ENCODE peak calls at places on chromosomes 13 and 19, in six cellular contexts. H is GM23338; R is uterus; L is upper lobe of right lung; S is CD8-positive, alpha-beta T cell; O is neural progenitor cell. A is an unnamed sample.

GRCh38 chr19:8057545-8058270 is 5.1 kb downstream of the CCL25 start:
- DNase-seq in H (no peak), R (no peak), L (no peak), S (no peak), O (no peak), A (no peak)

GRCh38 chr13:80251403-80251802 is 89.5 kb downstream of the SPRY2 start:
- DNase-seq in H (peak; percentile 11), R (no peak), L (no peak), S (no peak), O (peak; percentile 1), A (peak; percentile 5)

GRCh38 chr13:33483471-33483870 is 197.9 kb upstream of the STARD13 start:
- DNase-seq in H (no peak), R (no peak), L (no peak), S (no peak), O (no peak), A (peak; percentile 52)

GRCh38 chr19:8702350-8702749 is 3.8 kb upstream of the ACTL9 start:
- DNase-seq in H (no peak), R (no peak), L (no peak), S (no peak), O (no peak), A (no peak)

GRCh38 chr13:29782798-29783197 is 67.6 kb downstream of the UBL3 start:
- DNase-seq in H (no peak), R (no peak), L (no peak), S (no peak), O (no peak), A (no peak)

GRCh38 chr13:64529874-64530485 is 2700.2 kb downstream of the PCDH9 start:
- DNase-seq in H (peak; percentile 73), R (no peak), L (no peak), S (no peak), O (peak; percentile 20), A (peak; percentile 28)

GRCh38 chr19:17296278-17296677 is 6.9 kb downstream of the ABHD8 start:
- DNase-seq in H (no peak), R (no peak), L (no peak), S (no peak), O (no peak), A (peak; percentile 72)

GRCh38 chr13:33610471-33611015 is 207.4 kb upstream of the RFC3 start:
- DNase-seq in H (peak; percentile 60), R (no peak), L (no peak), S (peak; percentile 7), O (peak; percentile 58), A (no peak)

GRCh38 chr13:60162096-60162495 is 1.6 kb downstream of the DIAPH3 start:
- DNase-seq in H (no peak), R (no peak), L (no peak), S (no peak), O (no peak), A (no peak)

GRCh38 chr13:111893071-111893606 is 173.8 kb upstream of the SOX1 start:
- DNase-seq in H (peak; percentile 84), R (no peak), L (no peak), S (no peak), O (peak; percentile 93), A (no peak)

GRCh38 chr13:77009011-77009410 is 17.1 kb downstream of the CLN5 start:
- DNase-seq in H (no peak), R (no peak), L (no peak), S (no peak), O (no peak), A (no peak)

GRCh38 chr13:100836696-100837095 is 162.1 kb upstream of the TMTC4 start:
- DNase-seq in H (no peak), R (no peak), L (no peak), S (no peak), O (no peak), A (no peak)

GRCh38 chr13:46756977-46757376 is 40.0 kb downstream of the ESD start:
- DNase-seq in H (no peak), R (no peak), L (no peak), S (no peak), O (no peak), A (no peak)

GRCh38 chr19:12913011-12913561 is 6.0 kb downstream of the SYCE2 start:
- DNase-seq in H (peak; percentile 79), R (peak; percentile 63), L (peak; percentile 76), S (no peak), O (peak; percentile 84), A (no peak)

GRCh38 chr19:29128203-29128602 is 84.7 kb downstream of the UQCRFS1 start:
- DNase-seq in H (no peak), R (no peak), L (no peak), S (no peak), O (no peak), A (no peak)

GRCh38 chr13:60111726-60112125 is 52.0 kb downstream of the DIAPH3 start:
- DNase-seq in H (no peak), R (no peak), L (no peak), S (no peak), O (no peak), A (no peak)

GRCh38 chr19:34232566-34233481 is 21.5 kb upstream of the GARRE1 start:
- DNase-seq in H (no peak), R (peak; percentile 30), L (no peak), S (no peak), O (no peak), A (peak; percentile 51)

GRCh38 chr13:73608157-73608516 is 526.1 kb downstream of the KLF12 start:
- DNase-seq in H (no peak), R (no peak), L (no peak), S (no peak), O (no peak), A (no peak)

GRCh38 chr19:35977446-35978222 is 17.4 kb upstream of the SDHAF1 start:
- DNase-seq in H (peak; percentile 95), R (no peak), L (no peak), S (no peak), O (peak; percentile 79), A (no peak)
- TF ChIP-seq CTCF in H (peak; percentile 73), R (no peak), L (no peak), S (no peak), O (peak; percentile 56), A (no peak)

GRCh38 chr19:39823693-39824092 is 10.3 kb downstream of the DYRK1B start:
- DNase-seq in H (peak; percentile 28), R (no peak), L (no peak), S (no peak), O (peak; percentile 24), A (no peak)
- H3K27ac ChIP-seq in H (no peak overlapping the region), R (peak overlapping the region; percentile 67), L (peak overlapping the region; percentile 76), S (peak overlapping the region; percentile 43), O (no peak overlapping the region), A (peak overlapping the region; percentile 72)

GRCh38 chr13:23770428-23770827 is 118.8 kb downstream of the MIPEP start:
- DNase-seq in H (peak; percentile 61), R (no peak), L (no peak), S (no peak), O (no peak), A (no peak)

GRCh38 chr13:23766939-23767338 is 122.3 kb downstream of the MIPEP start:
- DNase-seq in H (no peak), R (no peak), L (no peak), S (no peak), O (no peak), A (no peak)

GRCh38 chr13:23766199-23766771 is 122.9 kb downstream of the MIPEP start:
- DNase-seq in H (no peak), R (no peak), L (no peak), S (no peak), O (no peak), A (no peak)

GRCh38 chr13:23765531-23765930 is 123.7 kb downstream of the MIPEP start:
- DNase-seq in H (no peak), R (no peak), L (no peak), S (no peak), O (no peak), A (no peak)

DNA sequence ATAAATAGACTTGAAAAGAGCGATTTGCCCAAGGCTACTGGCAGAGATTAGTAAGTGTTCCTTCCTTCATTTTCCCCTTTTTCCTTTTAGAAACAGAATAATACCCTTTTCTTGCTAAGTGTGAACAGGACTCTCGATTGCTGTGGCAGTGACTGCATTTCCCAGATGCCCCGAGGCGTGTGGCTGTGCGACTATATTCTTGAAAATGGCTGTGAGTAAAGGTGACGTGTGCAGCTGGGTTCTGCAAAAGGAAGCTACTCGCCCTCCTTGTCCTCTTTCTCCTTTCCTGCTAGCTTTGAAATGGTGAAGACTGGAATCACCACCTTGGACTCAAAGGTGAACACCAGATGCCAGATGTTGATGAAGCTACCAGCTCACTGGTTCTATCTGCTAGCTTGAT is 121.4 kb downstream of the MIPEP start:
- DNase-seq in H (no peak), R (no peak), L (no peak), S (no peak), O (no peak), A (no peak)
- TF ChIP-seq CTCF in H (no peak), R (no peak), L (no peak), S (no peak), O (no peak), A (no peak)

GRCh38 chr19:49119411-49120324 is at the start of gene PPFIA3:
- DNase-seq in H (peak; percentile 73), R (peak; percentile 64), L (peak; percentile 85), S (no peak), O (peak; percentile 93), A (no peak)

GRCh38 chr19:49116544-49116943 is 2.4 kb downstream of the LIN7B start:
- DNase-seq in H (no peak), R (no peak), L (no peak), S (no peak), O (no peak), A (no peak)

GRCh38 chr19:49120325-49120683 is 960 bp downstream of the PPFIA3 start:
- DNase-seq in H (no peak), R (no peak), L (no peak), S (no peak), O (no peak), A (no peak)

GRCh38 chr19:49118565-49119410 is at the start of gene C19orf73:
- DNase-seq in H (peak; percentile 96), R (peak; percentile 95), L (peak; percentile 97), S (peak; percentile 93), O (peak; percentile 97), A (peak; percentile 99)

DNA sequence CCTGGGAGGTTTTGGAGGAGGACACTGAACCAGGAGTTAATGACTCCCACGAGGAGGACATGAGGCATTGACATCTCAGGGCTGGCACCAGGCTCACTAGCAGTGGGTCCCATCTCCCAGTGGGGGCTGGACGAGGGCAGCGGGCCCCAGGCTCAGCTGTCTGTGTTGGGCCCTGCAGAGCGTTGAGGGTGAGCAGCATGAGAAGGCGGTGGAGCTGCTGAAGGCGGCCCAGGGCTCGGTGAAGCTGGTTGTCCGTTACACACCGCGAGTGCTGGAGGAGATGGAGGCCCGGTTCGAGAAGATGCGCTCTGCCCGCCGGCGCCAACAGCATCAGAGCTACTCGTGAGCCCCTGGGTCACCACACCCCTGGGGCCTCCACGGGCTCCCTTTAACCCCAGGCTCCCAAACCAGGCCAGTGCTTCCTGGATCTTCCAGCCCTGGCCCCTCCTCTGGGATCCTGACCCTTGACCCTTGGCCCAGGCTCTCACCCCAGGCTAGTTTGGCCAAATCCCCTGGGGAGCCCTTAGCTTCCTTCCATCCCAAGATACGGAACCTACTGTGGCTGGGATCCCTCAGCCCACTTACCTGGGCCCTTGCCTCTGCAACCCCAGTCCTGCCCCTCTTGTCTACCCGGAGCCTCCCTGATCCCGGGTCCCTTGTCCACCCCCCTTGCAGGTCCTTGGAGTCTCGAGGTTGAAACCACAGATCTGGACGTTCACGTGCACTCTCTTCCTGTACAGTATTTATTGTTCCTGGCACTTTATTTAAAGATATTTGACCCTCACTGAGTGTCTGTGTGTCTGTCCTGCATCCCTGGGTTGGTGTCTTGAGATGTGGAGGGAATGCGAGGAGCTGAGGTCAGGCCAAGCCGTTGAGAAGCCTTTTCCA is 1.0 kb downstream of the C19orf73 start:
- DNase-seq in H (no peak), R (no peak), L (no peak), S (no peak), O (no peak), A (no peak)
- H3K27ac ChIP-seq in H (no peak overlapping the region), R (peak overlapping the region; percentile 96), L (peak overlapping the region; percentile 97), S (peak overlapping the region; percentile 84), O (no peak overlapping the region), A (peak overlapping the region; percentile 88)